ENCODE peak calls at places on chromosomes 4 and X, in five cellular contexts. B is SK-N-SH, T is HepG2, C is endothelial cell of umbilical vein, Q is K562. R is an unnamed sample.

GRCh38 chr4:139900964-139901376 is 235.4 kb downstream of the MGST2 start:
- DNase-seq in B (no peak), T (no peak), C (no peak), Q (no peak), R (no peak)

GRCh38 chrX:107823456-107823855 is 2.2 kb upstream of the MID2 start:
- DNase-seq in B (no peak), T (no peak), C (peak), Q (no peak), R (no peak)

GRCh38 chrX:80808854-80809493 is 703 bp downstream of the BRWD3 start:
- DNase-seq in B (peak), T (no peak), C (peak), Q (no peak), R (no peak)

GRCh38 chrX:9770319-9770718 is 4.7 kb upstream of the GPR143 start:
- DNase-seq in B (no peak), T (no peak), C (peak), Q (no peak), R (no peak)

GRCh38 chr4:52290468-52290867 is 239.4 kb downstream of the SPATA18 start:
- DNase-seq in B (no peak), T (no peak), C (no peak), Q (no peak), R (no peak)

GRCh38 chr4:94591289-94591688 is 139.5 kb downstream of the PDLIM5 start:
- DNase-seq in B (no peak), T (no peak), C (no peak), Q (no peak), R (no peak)

GRCh38 chr4:122010610-122011009 is 58.8 kb upstream of the TRPC3 start:
- DNase-seq in B (no peak), T (no peak), C (no peak), Q (no peak), R (no peak)

GRCh38 chrX:104750146-104750699 is 184.2 kb downstream of the IL1RAPL2 start:
- DNase-seq in B (no peak), T (no peak), C (no peak), Q (no peak), R (no peak)

GRCh38 chr4:1378559-1379231 is 27.5 kb downstream of the NKX1-1 start:
- DNase-seq in B (no peak), T (no peak), C (no peak), Q (no peak), R (no peak)

GRCh38 chrX:44223150-44223549 is 120.3 kb downstream of the EFHC2 start:
- DNase-seq in B (no peak), T (no peak), C (peak), Q (no peak), R (no peak)

GRCh38 chr4:152536545-152537182 is 772 bp upstream of the FBXW7 start:
- DNase-seq in B (peak), T (peak), C (no peak), Q (peak), R (no peak)

GRCh38 chr4:14868426-14868825 is 133.9 kb upstream of the CPEB2 start:
- DNase-seq in B (no peak), T (no peak), C (no peak), Q (no peak), R (no peak)
- H3K9ac ChIP-seq in B (no peak), T (no peak), C (no peak), Q (no peak), R (no peak)

GRCh38 chr4:71958978-71959377 is 72.8 kb upstream of the NPFFR2 start:
- DNase-seq in B (no peak), T (no peak), C (no peak), Q (no peak), R (no peak)

GRCh38 chr4:71962622-71963264 is 69.1 kb upstream of the NPFFR2 start:
- DNase-seq in B (no peak), T (no peak), C (no peak), Q (no peak), R (no peak)
- TF ChIP-seq POLR2AphosphoS5 in B (no peak), T (no peak), C (no peak), Q (no peak), R (no peak)

GRCh38 chrX:72023071-72023470 is 108.6 kb downstream of the RTL5 start:
- DNase-seq in B (no peak), T (no peak), C (no peak), Q (no peak), R (no peak)
- H3K27ac ChIP-seq in B (no peak), T (no peak), C (no peak), Q (no peak), R (no peak)

GRCh38 chr4:7805533-7806079 is 134.1 kb downstream of the AFAP1 start:
- DNase-seq in B (no peak), T (peak), C (peak), Q (no peak), R (no peak)

GRCh38 chr4:7807351-7807921 is 132.2 kb downstream of the AFAP1 start:
- DNase-seq in B (no peak), T (no peak), C (peak), Q (no peak), R (no peak)

GRCh38 chr4:7806080-7806630 is 133.5 kb downstream of the AFAP1 start:
- DNase-seq in B (no peak), T (peak), C (peak), Q (no peak), R (no peak)

GRCh38 chr4:7808181-7808580 is 131.5 kb downstream of the AFAP1 start:
- DNase-seq in B (no peak), T (no peak), C (no peak), Q (no peak), R (no peak)

DNA sequence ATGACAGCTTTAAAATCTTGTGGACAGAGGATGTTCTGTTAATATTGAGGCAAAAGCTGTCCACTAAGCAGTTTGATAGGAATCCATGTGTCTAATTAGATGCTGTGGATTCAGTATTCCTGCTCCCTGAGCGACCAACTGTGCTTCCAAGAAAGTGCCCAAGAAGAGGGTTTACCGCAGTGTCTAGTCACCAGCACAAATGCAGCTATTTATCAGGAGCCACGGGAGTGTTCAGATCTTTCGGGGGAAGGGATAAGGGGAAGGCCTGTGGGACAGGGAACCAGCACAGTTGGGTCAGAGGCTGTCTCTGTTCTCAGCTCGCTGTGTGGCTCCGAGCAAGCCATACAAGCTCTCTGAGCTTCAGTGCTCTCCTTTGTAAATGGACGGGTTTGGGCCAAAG is 132.9 kb downstream of the AFAP1 start:
- DNase-seq in B (no peak), T (no peak), C (no peak), Q (no peak), R (no peak)
- H3K9ac ChIP-seq in B (peak), T (peak), C (peak), Q (no peak), R (no peak)

DNA sequence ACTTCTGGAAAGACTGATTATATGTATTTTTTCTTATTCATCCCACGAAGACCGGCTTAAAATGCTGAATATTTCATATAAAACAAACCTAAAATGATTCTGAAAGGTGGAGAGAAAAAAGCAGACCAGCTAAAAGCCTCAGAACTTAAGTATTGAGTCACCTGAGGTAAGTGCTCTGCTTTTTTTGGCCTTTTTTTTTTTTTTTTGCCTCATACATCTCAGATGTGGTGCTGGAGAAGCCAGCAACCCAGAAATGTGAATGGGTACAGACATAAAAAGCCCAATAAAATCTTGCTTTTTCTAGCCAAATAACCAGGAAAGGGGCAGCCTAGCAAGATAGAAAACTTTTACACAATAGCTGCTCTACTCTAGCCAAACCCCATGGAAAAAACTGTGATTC is 57.0 kb downstream of the RLIM start:
- DNase-seq in B (no peak), T (no peak), C (no peak), Q (no peak), R (no peak)
- TF ChIP-seq POLR2AphosphoS5 in B (no peak), T (no peak), C (no peak), Q (no peak), R (no peak)

GRCh38 chr4:39883645-39884044 is 94.1 kb downstream of the PDS5A start:
- DNase-seq in B (no peak), T (no peak), C (no peak), Q (no peak), R (no peak)
- H3K27ac ChIP-seq in B (no peak), T (no peak), C (no peak), Q (no peak), R (no peak)

GRCh38 chr4:37680089-37680488 is 6.1 kb downstream of the RELL1 start:
- DNase-seq in B (no peak), T (no peak), C (no peak), Q (no peak), R (no peak)

GRCh38 chr4:37685211-37685725 is 908 bp downstream of the RELL1 start:
- DNase-seq in B (no peak), T (no peak), C (peak), Q (no peak), R (no peak)

GRCh38 chr4:37684154-37684553 is 2.0 kb downstream of the RELL1 start:
- DNase-seq in B (no peak), T (no peak), C (no peak), Q (no peak), R (no peak)

GRCh38 chr4:37685726-37686372 is 327 bp downstream of the RELL1 start:
- DNase-seq in B (peak), T (no peak), C (peak), Q (peak), R (no peak)

GRCh38 chr4:37682701-37683401 is 3.3 kb downstream of the RELL1 start:
- DNase-seq in B (no peak), T (peak), C (peak), Q (no peak), R (no peak)
- H3K9ac ChIP-seq in B (no peak), T (peak), C (no peak), Q (no peak), R (no peak)

R was measured in SK-N-MC.